ENCODE peak calls at places on chromosomes 3 and 15, in four cellular contexts. Y is stomach, O is NCI-H345, P is fibroblast of the aortic adventitia. C is an unnamed sample.

GRCh38 chr15:88799341-88799740 is 3.9 kb upstream of the ACAN start:
- DNase-seq in Y (no peak), O (no peak), P (no peak), C (no peak)

GRCh38 chr15:42921049-42921731 is 612 bp upstream of the TTBK2 start:
- DNase-seq in Y (peak; percentile 27), O (no peak), P (peak; percentile 25), C (peak; percentile 39)

GRCh38 chr3:3160826-3161225 is 18.7 kb downstream of the CRBN start:
- DNase-seq in Y (no peak), O (no peak), P (peak; percentile 28), C (no peak)

GRCh38 chr3:12187448-12188327 is 29.0 kb upstream of the TIMP4 start:
- DNase-seq in Y (no peak), O (no peak), P (peak; percentile 80), C (peak; percentile 27)

GRCh38 chr3:183819831-183820230 is 5.5 kb downstream of the MAP6D1 start:
- DNase-seq in Y (no peak), O (no peak), P (no peak), C (no peak)

GRCh38 chr3:170585008-170585936 is 603 bp downstream of the SLC7A14 start:
- DNase-seq in Y (no peak), O (peak; percentile 38), P (no peak), C (no peak)

GRCh38 chr3:159645874-159646273 is 342.8 kb upstream of the IL12A start:
- DNase-seq in Y (no peak), O (no peak), P (peak; percentile 64), C (no peak)

GRCh38 chr3:153028336-153028735 is 133.7 kb upstream of the RAP2B start:
- DNase-seq in Y (no peak), O (no peak), P (peak; percentile 47), C (no peak)

GRCh38 chr3:56323986-56324420 is 144.3 kb downstream of the ERC2 start:
- DNase-seq in Y (no peak), O (no peak), P (peak; percentile 90), C (peak; percentile 22)

GRCh38 chr3:184716652-184717607 is 5.1 kb upstream of the MAGEF1 start:
- DNase-seq in Y (no peak), O (peak; percentile 43), P (peak; percentile 53), C (peak; percentile 66)

GRCh38 chr15:33135355-33135781 is 59.1 kb downstream of the FMN1 start:
- DNase-seq in Y (no peak), O (no peak), P (peak; percentile 43), C (no peak)

GRCh38 chr15:48966595-48967301 is 3.0 kb upstream of the SHC4 start:
- DNase-seq in Y (no peak), O (no peak), P (peak; percentile 43), C (peak; percentile 75)

GRCh38 chr15:29470794-29471193 is 201.2 kb upstream of the NSMCE3 start:
- DNase-seq in Y (no peak), O (peak; percentile 65), P (no peak), C (peak; percentile 35)

GRCh38 chr15:89143503-89144162 is 55.4 kb downstream of the ABHD2 start:
- DNase-seq in Y (no peak), O (peak; percentile 74), P (peak; percentile 99), C (no peak)

GRCh38 chr3:40179016-40179415 is 130.5 kb upstream of the EIF1B start:
- DNase-seq in Y (peak; percentile 81), O (peak; percentile 61), P (peak; percentile 85), C (peak; percentile 79)

GRCh38 chr3:24202071-24202470 is 257.0 kb downstream of the NR1D2 start:
- DNase-seq in Y (no peak), O (no peak), P (no peak), C (no peak)

GRCh38 chr15:33104276-33104675 is 90.2 kb downstream of the FMN1 start:
- DNase-seq in Y (no peak), O (no peak), P (peak; percentile 73), C (peak; percentile 39)

GRCh38 chr3:36701903-36702374 is 62.4 kb downstream of the DCLK3 start:
- DNase-seq in Y (no peak), O (no peak), P (peak; percentile 95), C (peak; percentile 91)

GRCh38 chr3:64668582-64669510 is 19.0 kb downstream of the ADAMTS9 start:
- DNase-seq in Y (no peak), O (no peak), P (no peak), C (no peak)

GRCh38 chr3:129036234-129037092 is 24.1 kb upstream of the GP9 start:
- DNase-seq in Y (no peak), O (no peak), P (no peak), C (no peak)

GRCh38 chr15:73212424-73212823 is 156.3 kb downstream of the HCN4 start:
- DNase-seq in Y (no peak), O (no peak), P (peak; percentile 50), C (no peak)

GRCh38 chr3:194040501-194041273 is 95.3 kb upstream of the HES1 start:
- DNase-seq in Y (no peak), O (no peak), P (no peak), C (no peak)

GRCh38 chr3:60573494-60573893 is 677.8 kb downstream of the FHIT start:
- DNase-seq in Y (no peak), O (no peak), P (no peak), C (peak; percentile 77)